ENCODE peak calls at places on chromosomes 3 and 15, in five cellular contexts. One of them, this sample, is unnamed.

GRCh38 chr3:17941766-17942165 is 199.3 kb upstream of the TBC1D5 start:
- DNase-seq in SK-N-SH: no peak
- DNase-seq in K562: no peak
- DNase-seq in GM12878: no peak
- DNase-seq in HepG2: no peak
- DNase-seq in this sample: no peak

GRCh38 chr3:87132801-87133200 is 94.3 kb upstream of the CHMP2B start:
- DNase-seq in HepG2: no peak
- DNase-seq in K562: no peak
- DNase-seq in SK-N-SH: no peak
- DNase-seq in GM12878: no peak
- DNase-seq in this sample: no peak

GRCh38 chr3:176906046-176906905 is 291.0 kb downstream of the TBL1XR1 start:
- DNase-seq in SK-N-SH: peak
- DNase-seq in GM12878: no peak
- DNase-seq in HepG2: peak
- DNase-seq in K562: no peak
- DNase-seq in this sample: peak

GRCh38 chr3:72664576-72664975 is 183.7 kb downstream of the SHQ1 start:
- DNase-seq in GM12878: no peak
- DNase-seq in K562: no peak
- DNase-seq in SK-N-SH: no peak
- DNase-seq in HepG2: no peak
- DNase-seq in this sample: no peak

GRCh38 chr15:76335851-76336253 is 721 bp upstream of the ISL2 start:
- DNase-seq in K562: no peak
- DNase-seq in GM12878: no peak
- DNase-seq in SK-N-SH: peak
- DNase-seq in HepG2: no peak
- DNase-seq in this sample: peak

GRCh38 chr3:114307222-114307840 is 13.5 kb downstream of the TIGIT start:
- DNase-seq in K562: no peak
- DNase-seq in GM12878: no peak
- DNase-seq in SK-N-SH: no peak
- DNase-seq in HepG2: no peak
- DNase-seq in this sample: no peak

GRCh38 chr15:78162038-78162437 is 12.9 kb downstream of the IDH3A start:
- DNase-seq in GM12878: no peak
- DNase-seq in K562: no peak
- DNase-seq in SK-N-SH: no peak
- DNase-seq in HepG2: no peak
- DNase-seq in this sample: no peak

GRCh38 chr3:42852443-42852842 is 23.2 kb downstream of the CYP8B1 start:
- DNase-seq in SK-N-SH: peak
- DNase-seq in K562: no peak
- DNase-seq in HepG2: no peak
- DNase-seq in GM12878: no peak
- DNase-seq in this sample: no peak

GRCh38 chr15:73870700-73871408 is 2.5 kb upstream of the TBC1D21 start:
- DNase-seq in HepG2: no peak
- DNase-seq in K562: no peak
- DNase-seq in GM12878: no peak
- DNase-seq in SK-N-SH: no peak
- DNase-seq in this sample: no peak

GRCh38 chr15:87764461-87765236 is 491.9 kb downstream of the NTRK3 start:
- DNase-seq in K562: no peak
- DNase-seq in GM12878: no peak
- DNase-seq in SK-N-SH: peak
- DNase-seq in HepG2: no peak
- DNase-seq in this sample: no peak

GRCh38 chr3:11820540-11821041 is 26.1 kb downstream of the TAMM41 start:
- DNase-seq in K562: no peak
- DNase-seq in SK-N-SH: no peak
- DNase-seq in GM12878: no peak
- DNase-seq in HepG2: no peak
- DNase-seq in this sample: peak

GRCh38 chr3:196055683-196056270 is 26.1 kb downstream of the TFRC start:
- DNase-seq in HepG2: peak
- DNase-seq in GM12878: no peak
- DNase-seq in K562: no peak
- DNase-seq in SK-N-SH: no peak
- DNase-seq in this sample: no peak

DNA sequence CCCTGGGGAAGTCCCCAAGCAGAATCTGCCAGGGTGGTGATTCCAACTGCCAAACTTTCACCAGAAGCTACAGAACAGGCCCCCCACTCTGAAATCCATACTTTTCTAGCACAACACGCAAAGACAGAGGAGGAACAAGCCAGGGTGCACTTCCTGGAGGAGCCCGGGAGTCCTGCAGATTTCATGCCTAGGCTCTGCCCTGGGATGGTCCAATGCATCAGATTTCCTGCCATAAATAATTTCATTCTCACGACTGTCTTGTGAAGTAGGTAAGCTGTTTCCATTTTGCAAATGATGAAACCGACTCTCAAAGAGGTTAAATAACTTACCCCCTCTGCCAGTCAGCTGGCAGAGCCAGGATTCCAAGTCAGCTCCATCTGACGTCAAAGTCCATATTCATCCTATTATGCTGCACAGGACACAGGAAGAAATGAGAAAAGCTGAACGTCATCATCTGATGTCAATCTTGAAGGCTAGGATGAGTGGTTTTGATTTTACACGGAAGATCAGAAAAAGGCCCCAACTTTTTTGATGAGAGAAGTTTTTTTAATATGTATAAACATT is 134.8 kb upstream of the IGF1R start:
- DNase-seq in K562: no peak
- DNase-seq in HepG2: no peak
- DNase-seq in SK-N-SH: no peak
- DNase-seq in GM12878: no peak
- DNase-seq in this sample: no peak
- TF ChIP-seq FOXM1 in K562: no peak
- TF ChIP-seq FOXM1 in HepG2: no peak
- TF ChIP-seq FOXM1 in SK-N-SH: no peak
- TF ChIP-seq FOXM1 in GM12878: no peak
- TF ChIP-seq FOXM1 in this sample: no peak

GRCh38 chr3:139559541-139559940 is 20.0 kb upstream of the RBP1 start:
- DNase-seq in K562: no peak
- DNase-seq in SK-N-SH: no peak
- DNase-seq in HepG2: no peak
- DNase-seq in GM12878: no peak
- DNase-seq in this sample: no peak
- TF ChIP-seq FOXM1 in K562: no peak
- TF ChIP-seq FOXM1 in SK-N-SH: no peak
- TF ChIP-seq FOXM1 in HepG2: no peak
- TF ChIP-seq FOXM1 in GM12878: no peak
- TF ChIP-seq FOXM1 in this sample: no peak

GRCh38 chr15:57160823-57161560 is 215.3 kb upstream of the CGNL1 start:
- DNase-seq in HepG2: no peak
- DNase-seq in K562: no peak
- DNase-seq in GM12878: no peak
- DNase-seq in SK-N-SH: no peak
- DNase-seq in this sample: no peak

GRCh38 chr15:57159767-57160166 is 216.5 kb upstream of the CGNL1 start:
- DNase-seq in GM12878: no peak
- DNase-seq in SK-N-SH: no peak
- DNase-seq in K562: no peak
- DNase-seq in HepG2: no peak
- DNase-seq in this sample: no peak

GRCh38 chr15:57156210-57156887 is 220.0 kb upstream of the CGNL1 start:
- DNase-seq in SK-N-SH: peak
- DNase-seq in HepG2: no peak
- DNase-seq in K562: no peak
- DNase-seq in GM12878: no peak
- DNase-seq in this sample: no peak

GRCh38 chr15:57158997-57159668 is 217.2 kb upstream of the CGNL1 start:
- DNase-seq in K562: no peak
- DNase-seq in SK-N-SH: no peak
- DNase-seq in HepG2: no peak
- DNase-seq in GM12878: no peak
- DNase-seq in this sample: no peak

DNA sequence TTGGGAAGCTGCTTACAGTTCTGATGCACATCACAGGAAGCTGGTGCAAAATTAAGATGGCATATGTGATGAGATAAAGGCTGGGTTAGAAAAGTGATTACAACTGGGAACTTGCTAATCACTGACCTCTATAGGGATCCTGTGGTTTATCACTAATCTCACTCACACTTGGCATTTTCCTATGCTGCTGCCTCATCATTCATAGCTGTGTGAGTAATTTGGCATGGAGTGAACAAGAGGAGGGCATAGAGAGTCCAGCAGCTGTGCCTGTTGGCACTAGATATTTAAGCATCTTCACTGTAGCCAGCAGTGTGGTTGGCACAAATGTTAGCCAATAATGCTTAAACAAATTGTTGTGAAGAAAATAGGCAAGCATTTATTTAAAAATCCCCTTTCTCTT is 217.7 kb upstream of the CGNL1 start:
- DNase-seq in GM12878: no peak
- DNase-seq in HepG2: no peak
- DNase-seq in SK-N-SH: peak
- DNase-seq in K562: no peak
- DNase-seq in this sample: no peak
- TF ChIP-seq FOXM1 in GM12878: no peak
- TF ChIP-seq FOXM1 in HepG2: no peak
- TF ChIP-seq FOXM1 in SK-N-SH: no peak
- TF ChIP-seq FOXM1 in K562: no peak
- TF ChIP-seq FOXM1 in this sample: no peak

GRCh38 chr3:25863011-25863415 is 73.1 kb downstream of the OXSM start:
- DNase-seq in GM12878: no peak
- DNase-seq in SK-N-SH: no peak
- DNase-seq in HepG2: no peak
- DNase-seq in K562: no peak
- DNase-seq in this sample: no peak
- TF ChIP-seq FOXM1 in GM12878: no peak
- TF ChIP-seq FOXM1 in SK-N-SH: no peak
- TF ChIP-seq FOXM1 in HepG2: no peak
- TF ChIP-seq FOXM1 in K562: no peak
- TF ChIP-seq FOXM1 in this sample: no peak

GRCh38 chr15:60416519-60416918 is 18.7 kb upstream of the ANXA2 start:
- DNase-seq in K562: no peak
- DNase-seq in GM12878: no peak
- DNase-seq in SK-N-SH: no peak
- DNase-seq in HepG2: no peak
- DNase-seq in this sample: no peak

GRCh38 chr15:60419752-60420151 is 22.0 kb upstream of the ANXA2 start:
- DNase-seq in SK-N-SH: no peak
- DNase-seq in GM12878: no peak
- DNase-seq in HepG2: no peak
- DNase-seq in K562: no peak
- DNase-seq in this sample: no peak

GRCh38 chr15:60417112-60417511 is 19.3 kb upstream of the ANXA2 start:
- DNase-seq in GM12878: no peak
- DNase-seq in HepG2: no peak
- DNase-seq in SK-N-SH: no peak
- DNase-seq in K562: peak
- DNase-seq in this sample: no peak

GRCh38 chr15:60420322-60420721 is 22.5 kb upstream of the ANXA2 start:
- DNase-seq in GM12878: no peak
- DNase-seq in SK-N-SH: no peak
- DNase-seq in HepG2: peak
- DNase-seq in K562: no peak
- DNase-seq in this sample: no peak

DNA sequence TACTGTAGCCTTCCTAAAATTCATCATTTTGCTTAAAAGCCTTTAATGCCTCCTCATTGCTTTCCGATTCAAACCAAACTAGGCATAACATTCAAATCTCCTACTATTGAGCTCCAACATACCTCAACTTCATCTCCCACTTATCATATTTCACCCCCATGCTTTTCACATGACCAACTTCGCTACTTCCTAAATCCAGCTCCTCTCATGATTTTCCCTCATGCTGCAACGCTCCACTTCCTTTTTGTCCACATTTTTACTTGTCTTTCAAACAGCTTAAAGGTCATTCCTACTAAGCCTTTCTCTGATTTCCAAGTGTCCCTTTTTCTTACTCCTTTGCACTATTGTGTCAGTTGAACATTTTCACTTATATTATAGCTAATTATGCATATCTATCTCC is 20.3 kb upstream of the ANXA2 start:
- DNase-seq in HepG2: no peak
- DNase-seq in GM12878: no peak
- DNase-seq in SK-N-SH: no peak
- DNase-seq in K562: no peak
- DNase-seq in this sample: no peak
- TF ChIP-seq FOXM1 in HepG2: no peak
- TF ChIP-seq FOXM1 in GM12878: no peak
- TF ChIP-seq FOXM1 in SK-N-SH: no peak
- TF ChIP-seq FOXM1 in K562: no peak
- TF ChIP-seq FOXM1 in this sample: no peak

DNA sequence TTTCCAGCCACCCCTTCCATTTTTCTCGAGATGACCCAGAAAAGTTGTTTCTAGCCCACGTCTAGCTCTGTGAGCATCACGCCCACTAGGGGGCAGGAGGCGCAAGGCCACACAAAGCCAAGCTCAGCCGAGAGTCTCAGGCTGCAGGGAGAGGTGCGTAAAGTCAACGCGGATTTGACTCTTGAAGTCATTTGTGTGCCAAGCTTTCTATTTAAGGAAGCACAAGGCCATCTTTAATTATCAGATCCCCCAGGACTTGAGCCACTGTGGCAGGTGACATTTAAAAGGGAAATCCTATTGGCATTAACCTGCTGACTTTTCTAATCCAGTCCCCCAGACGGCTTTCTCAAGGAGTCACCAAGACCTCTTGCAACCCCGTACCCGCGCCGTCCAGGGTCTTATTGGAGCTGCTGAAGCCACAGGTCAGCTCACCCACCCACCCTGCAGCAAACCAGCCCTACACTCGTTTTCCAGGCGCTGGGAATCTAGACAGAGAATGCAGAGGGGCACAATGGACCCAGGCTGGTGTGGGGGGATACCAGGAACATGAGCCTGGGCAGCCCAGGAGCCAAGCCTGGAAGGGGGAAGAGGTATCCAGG is 62.1 kb downstream of the CAPN7 start:
- DNase-seq in K562: peak
- DNase-seq in GM12878: no peak
- DNase-seq in SK-N-SH: peak
- DNase-seq in HepG2: peak
- DNase-seq in this sample: peak
- TF ChIP-seq FOXM1 in K562: no peak
- TF ChIP-seq FOXM1 in GM12878: peak
- TF ChIP-seq FOXM1 in SK-N-SH: no peak
- TF ChIP-seq FOXM1 in HepG2: no peak
- TF ChIP-seq FOXM1 in this sample: no peak

DNA sequence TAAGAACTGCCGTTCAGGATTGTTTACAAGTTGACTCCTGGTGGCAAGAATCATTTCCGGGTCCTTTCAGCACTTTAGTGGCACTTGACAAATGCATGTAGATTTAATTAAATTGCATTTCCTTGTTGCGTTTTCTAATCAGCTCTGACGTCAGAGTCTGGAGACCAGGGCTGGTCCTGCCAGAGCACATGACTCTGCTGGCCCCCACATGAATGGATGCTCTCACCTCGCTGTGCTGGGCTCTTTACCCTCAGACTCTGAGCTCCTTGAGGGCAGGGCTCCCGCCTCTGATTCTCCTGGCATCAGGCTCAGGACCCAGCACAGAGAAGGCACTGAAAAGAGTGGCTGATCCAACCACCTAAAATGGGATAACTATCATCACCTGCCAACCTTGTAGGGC is 69.4 kb downstream of the FEM1B start:
- DNase-seq in HepG2: no peak
- DNase-seq in GM12878: no peak
- DNase-seq in SK-N-SH: no peak
- DNase-seq in K562: no peak
- DNase-seq in this sample: no peak
- TF ChIP-seq FOXM1 in HepG2: no peak
- TF ChIP-seq FOXM1 in GM12878: no peak
- TF ChIP-seq FOXM1 in SK-N-SH: no peak
- TF ChIP-seq FOXM1 in K562: no peak
- TF ChIP-seq FOXM1 in this sample: no peak